ENCODE peak calls at places on chromosome 9, in six cellular contexts. K is brain pericyte, X is iris pigment epithelial cell, F is stomach, N is neural progenitor cell, V is AG10803. B is an unnamed sample.

GRCh38 chr9:76553680-76554079 is 94.7 kb downstream of the GCNT1 start:
- DNase-seq in K (no peak), X (no peak), F (no peak), N (no peak), V (no peak), B (no peak)

GRCh38 chr9:93954436-93955355 is at the start of gene BARX1:
- DNase-seq in K (no peak), X (no peak), F (no peak), N (peak), V (no peak), B (no peak)

GRCh38 chr9:99023831-99024230 is 80.1 kb downstream of the COL15A1 start:
- DNase-seq in K (peak), X (peak), F (no peak), N (no peak), V (peak), B (peak)

GRCh38 chr9:89466451-89467277 is 31.2 kb downstream of the SEMA4D start:
- DNase-seq in K (no peak), X (no peak), F (no peak), N (no peak), V (no peak), B (no peak)

GRCh38 chr9:1490341-1491115 is 440.4 kb downstream of the DMRT2 start:
- DNase-seq in K (no peak), X (no peak), F (no peak), N (no peak), V (peak), B (no peak)

GRCh38 chr9:114483499-114483898 is 21.8 kb downstream of the WHRN start:
- DNase-seq in K (no peak), X (no peak), F (no peak), N (no peak), V (no peak), B (no peak)

GRCh38 chr9:16704489-16705111 is 165.9 kb downstream of the BNC2 start:
- DNase-seq in K (no peak), X (peak), F (no peak), N (peak), V (peak), B (peak)

GRCh38 chr9:133440884-133441283 is 18.7 kb downstream of the ADAMTS13 start:
- DNase-seq in K (no peak), X (no peak), F (no peak), N (no peak), V (no peak), B (no peak)

GRCh38 chr9:84325347-84325982 is 15.1 kb downstream of the SLC28A3 start:
- DNase-seq in K (no peak), X (peak), F (no peak), N (no peak), V (no peak), B (no peak)

GRCh38 chr9:120742951-120743416 is 28.7 kb upstream of the MEGF9 start:
- DNase-seq in K (no peak), X (peak), F (no peak), N (peak), V (peak), B (peak)

GRCh38 chr9:137610944-137611343 is 5.5 kb downstream of the ARRDC1 start:
- DNase-seq in K (no peak), X (no peak), F (no peak), N (no peak), V (no peak), B (no peak)

GRCh38 chr9:122337561-122337939 is 33.3 kb upstream of the PTGS1 start:
- DNase-seq in K (no peak), X (no peak), F (no peak), N (no peak), V (no peak), B (peak)

GRCh38 chr9:114140850-114141249 is 14.5 kb upstream of the COL27A1 start:
- DNase-seq in K (no peak), X (no peak), F (no peak), N (no peak), V (no peak), B (peak)

GRCh38 chr9:20321683-20322082 is 300.6 kb downstream of the MLLT3 start:
- DNase-seq in K (no peak), X (no peak), F (no peak), N (no peak), V (no peak), B (no peak)

GRCh38 chr9:129694265-129694664 is 28.8 kb downstream of the PRRX2 start:
- DNase-seq in K (no peak), X (no peak), F (no peak), N (no peak), V (peak), B (peak)

GRCh38 chr9:3525088-3525835 is 539 bp downstream of the RFX3 start:
- DNase-seq in K (no peak), X (no peak), F (no peak), N (peak), V (no peak), B (no peak)

GRCh38 chr9:133842174-133842573 is 104.0 kb upstream of the SARDH start:
- DNase-seq in K (no peak), X (no peak), F (peak), N (peak), V (no peak), B (no peak)